ENCODE peak calls at places on chromosomes 3 and 15, in five cellular contexts. R is DMS153, D is hippocampal formation, S is glutamatergic neuron, J is iPS-NIHi11. X is an unnamed sample.
A peak's percentile ranks its signal among the peaks of the same experiment; 100 is the strongest.

GRCh38 chr3:197394464-197395321 is 96.3 kb upstream of the DLG1 start:
- DNase-seq in R (no peak), D (no peak), S (no peak), J (peak; percentile 6), X (no peak)

GRCh38 chr3:110165344-110165743 is 828.0 kb upstream of the DPPA4 start:
- DNase-seq in R (peak; percentile 47), D (no peak), S (no peak), J (no peak), X (no peak)

GRCh38 chr3:27573780-27574437 is 89.7 kb upstream of the SLC4A7 start:
- DNase-seq in R (no peak), D (no peak), S (no peak), J (no peak), X (no peak)

GRCh38 chr3:193875601-193876321 is 260.2 kb upstream of the HES1 start:
- DNase-seq in R (no peak), D (no peak), S (no peak), J (no peak), X (no peak)

GRCh38 chr15:44729394-44729913 is 6.9 kb upstream of the TRIM69 start:
- DNase-seq in R (no peak), D (peak; percentile 47), S (peak; percentile 43), J (peak; percentile 23), X (no peak)

GRCh38 chr15:73792429-73792828 is 39.3 kb upstream of the INSYN1 start:
- DNase-seq in R (no peak), D (no peak), S (no peak), J (no peak), X (no peak)

GRCh38 chr15:90774731-90775521 is 57.8 kb downstream of the BLM start:
- DNase-seq in R (no peak), D (no peak), S (no peak), J (no peak), X (no peak)

GRCh38 chr15:34664418-34664817 is 81.0 kb upstream of the GOLGA8B start:
- DNase-seq in R (no peak), D (no peak), S (no peak), J (no peak), X (no peak)

GRCh38 chr3:1093216-1093615 is 392 bp downstream of the CNTN6 start:
- DNase-seq in R (no peak), D (no peak), S (no peak), J (no peak), X (no peak)

GRCh38 chr3:1561397-1561796 is 468.6 kb downstream of the CNTN6 start:
- DNase-seq in R (no peak), D (no peak), S (no peak), J (no peak), X (no peak)

GRCh38 chr3:140117111-140117526 is 182.1 kb downstream of the CLSTN2 start:
- DNase-seq in R (no peak), D (no peak), S (no peak), J (no peak), X (peak; percentile 33)

GRCh38 chr3:119413603-119414280 is 49.7 kb downstream of the TMEM39A start:
- DNase-seq in R (no peak), D (no peak), S (no peak), J (peak; percentile 64), X (peak; percentile 73)

GRCh38 chr3:78754066-78754743 is 1013.6 kb downstream of the ROBO1 start:
- DNase-seq in R (no peak), D (peak; percentile 71), S (no peak), J (no peak), X (no peak)

GRCh38 chr3:51955893-51956770 is 951 bp downstream of the GPR62 start:
- DNase-seq in R (no peak), D (no peak), S (peak; percentile 71), J (peak; percentile 92), X (peak; percentile 86)

GRCh38 chr3:46087871-46088270 is 60.6 kb upstream of the XCR1 start:
- DNase-seq in R (no peak), D (peak; percentile 41), S (no peak), J (no peak), X (no peak)

GRCh38 chr3:115943579-115943978 is 320.3 kb downstream of the GAP43 start:
- DNase-seq in R (no peak), D (no peak), S (no peak), J (no peak), X (no peak)

GRCh38 chr15:90106522-90107117 is 4.4 kb upstream of the IDH2 start:
- DNase-seq in R (no peak), D (no peak), S (no peak), J (peak; percentile 64), X (no peak)

GRCh38 chr15:45099549-45100165 is 14.3 kb downstream of the DUOX2 start:
- DNase-seq in R (no peak), D (no peak), S (no peak), J (no peak), X (no peak)

GRCh38 chr3:31137718-31138465 is 243.4 kb upstream of the GADL1 start:
- DNase-seq in R (no peak), D (no peak), S (no peak), J (no peak), X (no peak)